ENCODE peak calls at places on chromosomes 1 and 21, in nine cellular contexts. B is GM12891, U is GM23338, D is endothelial cell of umbilical vein, A is transverse colon, O is vagina, J is GM12878, Y is H1, M is prostate gland. E is an unnamed sample.

GRCh38 chr1:30538906-30539855 is 184.2 kb downstream of the MATN1 start:
- DNase-seq in A (no peak), B (no peak), J (no peak), D (no peak), Y (no peak), U (no peak), M (no peak), O (peak; percentile 77), E (no peak)

GRCh38 chr1:204499511-204500468 is 5.2 kb upstream of the PIK3C2B start:
- DNase-seq in D (no peak), M (no peak), B (no peak), J (no peak), U (no peak), O (no peak), A (no peak), Y (no peak), E (no peak)

GRCh38 chr1:112727716-112728115 is 12.6 kb upstream of the PPM1J start:
- DNase-seq in M (no peak), O (no peak), J (no peak), A (no peak), B (no peak), Y (no peak), U (no peak), D (no peak), E (no peak)

GRCh38 chr1:167166703-167167100 is 54.0 kb upstream of the POU2F1 start:
- DNase-seq in D (no peak), O (no peak), Y (no peak), B (no peak), J (no peak), U (no peak), A (peak; percentile 25), M (no peak), E (no peak)

GRCh38 chr1:152827173-152827572 is at the start of gene LCE1A:
- DNase-seq in B (no peak), Y (no peak), A (no peak), O (no peak), U (no peak), D (no peak), M (no peak), J (no peak), E (no peak)

GRCh38 chr1:45943185-45943584 is 139.8 kb downstream of the MAST2 start:
- DNase-seq in B (no peak), O (no peak), M (no peak), A (no peak), Y (no peak), J (no peak), U (no peak), D (no peak), E (no peak)

GRCh38 chr1:70807088-70807664 is 240.4 kb downstream of the PTGER3 start:
- DNase-seq in B (no peak), O (no peak), D (no peak), J (no peak), A (no peak), M (no peak), Y (no peak), U (no peak), E (no peak)

GRCh38 chr1:31498376-31499040 is 77.8 kb upstream of the TINAGL1 start:
- DNase-seq in M (no peak), D (no peak), U (no peak), J (no peak), Y (no peak), A (no peak), B (no peak), O (no peak), E (no peak)

GRCh38 chr1:3311711-3312110 is 142.8 kb upstream of the ARHGEF16 start:
- DNase-seq in A (no peak), Y (no peak), M (no peak), O (no peak), U (no peak), B (no peak), D (no peak), J (no peak), E (no peak)

GRCh38 chr21:39319814-39320332 is 6.4 kb upstream of the BRWD1 start:
- DNase-seq in Y (no peak), O (no peak), D (no peak), J (no peak), M (no peak), A (no peak), B (no peak), U (no peak), E (no peak)

GRCh38 chr1:201170533-201171062 is 16.3 kb upstream of the TMEM9 start:
- DNase-seq in D (peak; percentile 82), U (peak; percentile 94), A (peak; percentile 97), Y (peak; percentile 60), O (peak; percentile 93), J (peak; percentile 33), M (peak; percentile 95), B (peak; percentile 84), E (no peak)

GRCh38 chr1:43978551-43979260 is at the start of gene B4GALT2:
- DNase-seq in A (peak; percentile 62), M (peak; percentile 30), D (peak; percentile 24), Y (no peak), U (peak; percentile 71), O (no peak), B (peak; percentile 83), J (no peak), E (no peak)

GRCh38 chr1:212229654-212230053 is 55.6 kb upstream of the PPP2R5A start:
- DNase-seq in J (no peak), Y (no peak), M (no peak), U (no peak), D (no peak), B (no peak), A (no peak), O (no peak), E (no peak)

GRCh38 chr1:188462837-188463236 is 1634.1 kb downstream of the PLA2G4A start:
- DNase-seq in B (no peak), D (no peak), J (no peak), O (no peak), Y (no peak), A (no peak), U (no peak), M (no peak), E (no peak)

GRCh38 chr1:2314297-2314802 is 77.0 kb downstream of the MORN1 start:
- DNase-seq in J (no peak), A (peak; percentile 56), O (no peak), B (no peak), U (peak; percentile 94), Y (no peak), M (no peak), D (no peak), E (no peak)

GRCh38 chr1:189616893-189617292 is 860.8 kb downstream of the BRINP3 start:
- DNase-seq in A (no peak), Y (no peak), D (no peak), B (no peak), U (no peak), M (no peak), J (no peak), O (no peak), E (no peak)

GRCh38 chr1:225737866-225738265 is 39.8 kb upstream of the SRP9 start:
- DNase-seq in J (no peak), A (no peak), U (no peak), O (no peak), M (no peak), D (no peak), Y (no peak), B (no peak), E (no peak)

GRCh38 chr1:225733254-225733653 is 44.4 kb upstream of the SRP9 start:
- DNase-seq in O (no peak), J (no peak), D (no peak), B (no peak), U (no peak), Y (no peak), M (no peak), A (no peak), E (no peak)

GRCh38 chr1:225737179-225737578 is 40.4 kb upstream of the SRP9 start:
- DNase-seq in O (no peak), M (no peak), U (no peak), Y (no peak), B (no peak), J (no peak), D (peak; percentile 16), A (no peak), E (no peak)

GRCh38 chr1:225736651-225737097 is 41.0 kb upstream of the SRP9 start:
- DNase-seq in U (no peak), M (no peak), D (no peak), J (no peak), B (no peak), A (no peak), O (no peak), Y (no peak), E (no peak)

GRCh38 chr1:225735252-225736149 is 42.1 kb upstream of the SRP9 start:
- DNase-seq in U (no peak), B (no peak), A (peak; percentile 34), D (peak; percentile 68), J (no peak), M (peak; percentile 70), O (peak; percentile 96), Y (no peak), E (no peak)
- TF ChIP-seq POLR2AphosphoS5 in U (no peak), B (no peak), A (peak; percentile 45), D (no peak), J (no peak), M (peak; percentile 68), O (peak; percentile 83), Y (no peak), E (no peak)

DNA sequence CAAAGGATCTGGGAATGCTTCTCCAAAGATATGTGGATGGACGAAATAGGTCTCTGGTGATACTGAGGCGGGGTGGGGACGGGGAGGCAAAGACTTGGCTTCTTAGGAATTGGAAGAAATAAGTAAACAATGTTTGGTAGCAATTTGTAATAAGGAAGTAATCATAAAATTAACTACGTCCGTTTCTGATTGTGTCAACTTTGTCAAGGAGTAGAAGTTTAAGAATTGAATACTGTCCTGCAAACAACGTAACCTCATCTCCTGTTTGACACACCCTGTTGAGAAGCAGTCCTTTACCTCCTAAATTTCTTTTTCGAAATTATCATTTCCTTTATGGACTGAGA is 471 bp downstream of the POLR3C start:
- DNase-seq in M (no peak), B (no peak), U (no peak), Y (no peak), D (no peak), J (no peak), A (no peak), O (no peak), E (no peak)
- TF ChIP-seq POLR2AphosphoS5 in M (no peak), B (no peak), U (no peak), Y (no peak), D (no peak), J (no peak), A (no peak), O (no peak), E (no peak)

GRCh38 chr1:86757272-86757984 is 53.1 kb downstream of the SH3GLB1 start:
- DNase-seq in B (no peak), D (peak; percentile 35), M (peak; percentile 16), J (no peak), O (no peak), A (no peak), Y (no peak), U (no peak), E (no peak)
- TF ChIP-seq POLR2AphosphoS5 in B (no peak), D (no peak), M (no peak), J (no peak), O (no peak), A (no peak), Y (no peak), U (no peak), E (no peak)

DNA sequence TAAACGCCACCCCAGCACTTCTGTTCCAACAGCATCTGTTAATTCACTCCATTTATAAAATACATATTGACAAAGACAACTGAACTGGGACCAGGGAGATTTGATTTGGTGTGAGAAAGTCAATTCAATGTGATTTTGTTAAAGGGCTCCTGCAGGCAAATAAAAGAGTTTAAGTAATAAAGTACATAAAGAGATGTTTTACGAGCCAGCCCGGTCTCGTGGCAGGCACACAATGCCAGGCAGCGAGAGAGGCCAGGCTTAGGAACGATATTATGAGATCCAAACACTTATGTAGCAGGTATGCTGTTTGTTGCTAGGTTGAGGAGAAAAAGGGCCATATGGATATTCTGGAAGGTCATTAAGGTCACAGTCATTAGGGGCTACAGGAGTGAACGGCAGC is 227.0 kb downstream of the KCTD3 start:
- DNase-seq in J (no peak), D (no peak), U (no peak), O (no peak), A (no peak), B (no peak), M (peak; percentile 4), Y (no peak), E (no peak)
- TF ChIP-seq POLR2AphosphoS5 in J (no peak), D (no peak), U (no peak), O (no peak), A (no peak), B (no peak), M (no peak), Y (no peak), E (no peak)